ENCODE peak calls at places on chromosomes 6 and 20, in eight cellular contexts. F, O, D, K, C, W, V and P are unnamed samples.

GRCh38 chr20:58088105-58088504 is 140.3 kb downstream of the ANKRD60 start:
- DNase-seq in F (no peak), O (no peak), D (no peak), K (no peak), C (no peak), W (no peak), V (no peak), P (no peak)

GRCh38 chr6:96015791-96016776 is at the start of gene FUT9:
- DNase-seq in F (no peak), O (no peak), D (no peak), K (peak; percentile 53), C (no peak), W (no peak), V (no peak), P (no peak)

GRCh38 chr20:61725145-61725544 is 340.5 kb downstream of the TAF4 start:
- DNase-seq in F (no peak), O (no peak), D (no peak), K (peak; percentile 39), C (no peak), W (no peak), V (no peak), P (no peak)

GRCh38 chr6:25025248-25025918 is 89.6 kb upstream of the RIPOR2 start:
- DNase-seq in F (no peak), O (no peak), D (no peak), K (no peak), C (no peak), W (no peak), V (no peak), P (no peak)

GRCh38 chr6:159257846-159258245 is 88.6 kb downstream of the FNDC1 start:
- DNase-seq in F (no peak), O (no peak), D (no peak), K (no peak), C (no peak), W (no peak), V (no peak), P (no peak)

GRCh38 chr6:141460743-141461484 is 671.8 kb upstream of the GJE1 start:
- DNase-seq in F (no peak), O (no peak), D (no peak), K (no peak), C (no peak), W (no peak), V (no peak), P (no peak)

GRCh38 chr6:13526718-13527668 is 39.6 kb upstream of the GFOD1 start:
- DNase-seq in F (peak; percentile 90), O (no peak), D (no peak), K (no peak), C (no peak), W (peak; percentile 44), V (peak; percentile 33), P (no peak)

GRCh38 chr20:50062006-50062838 is 50.7 kb downstream of the UBE2V1 start:
- DNase-seq in F (no peak), O (no peak), D (no peak), K (no peak), C (no peak), W (no peak), V (no peak), P (no peak)

GRCh38 chr6:45479834-45480696 is 102.3 kb upstream of the SUPT3H start:
- DNase-seq in F (peak; percentile 89), O (no peak), D (no peak), K (no peak), C (peak; percentile 83), W (no peak), V (no peak), P (no peak)

GRCh38 chr20:23938118-23938438 is 50.5 kb downstream of the GGTLC1 start:
- DNase-seq in F (no peak), O (no peak), D (no peak), K (no peak), C (no peak), W (no peak), V (no peak), P (no peak)

GRCh38 chr6:26251354-26252081 is 113.5 kb upstream of the BTN3A2 start:
- DNase-seq in F (peak; percentile 98), O (peak; percentile 52), D (peak; percentile 58), K (no peak), C (peak; percentile 90), W (no peak), V (no peak), P (peak; percentile 35)

GRCh38 chr6:26065952-26066380 is 21.3 kb upstream of the HFE start:
- DNase-seq in F (peak; percentile 88), O (peak; percentile 57), D (peak; percentile 37), K (no peak), C (peak; percentile 94), W (peak; percentile 45), V (no peak), P (peak; percentile 59)

GRCh38 chr20:2282181-2282580 is 13.6 kb upstream of the TGM3 start:
- DNase-seq in F (no peak), O (no peak), D (no peak), K (no peak), C (no peak), W (no peak), V (no peak), P (no peak)

GRCh38 chr20:3794701-3795420 is 1.2 kb upstream of the CDC25B start:
- DNase-seq in F (no peak), O (no peak), D (no peak), K (no peak), C (no peak), W (no peak), V (no peak), P (no peak)

GRCh38 chr6:12472601-12473038 is 182.5 kb downstream of the EDN1 start:
- DNase-seq in F (no peak), O (no peak), D (no peak), K (peak; percentile 87), C (no peak), W (peak; percentile 68), V (no peak), P (no peak)

GRCh38 chr20:62246872-62247652 is 8.7 kb downstream of the OSBPL2 start:
- DNase-seq in F (no peak), O (no peak), D (no peak), K (no peak), C (no peak), W (peak; percentile 69), V (no peak), P (no peak)

GRCh38 chr6:132227937-132228336 is 173.3 kb downstream of the MOXD1 start:
- DNase-seq in F (no peak), O (no peak), D (no peak), K (no peak), C (peak; percentile 83), W (no peak), V (no peak), P (no peak)

GRCh38 chr6:7255918-7256317 is 57.1 kb downstream of the SSR1 start:
- DNase-seq in F (no peak), O (no peak), D (no peak), K (no peak), C (no peak), W (no peak), V (no peak), P (no peak)

GRCh38 chr6:44966449-44967091 is 361.6 kb upstream of the RUNX2 start:
- DNase-seq in F (peak; percentile 27), O (no peak), D (no peak), K (no peak), C (peak; percentile 56), W (no peak), V (no peak), P (no peak)

GRCh38 chr6:110682460-110682853 is 132.8 kb downstream of the CDK19 start:
- DNase-seq in F (peak; percentile 93), O (peak; percentile 72), D (peak; percentile 51), K (no peak), C (peak; percentile 89), W (no peak), V (peak; percentile 45), P (peak; percentile 70)

GRCh38 chr20:1291191-1291741 is 25.2 kb downstream of the SNPH start:
- DNase-seq in F (no peak), O (no peak), D (no peak), K (no peak), C (no peak), W (no peak), V (no peak), P (no peak)

GRCh38 chr6:108168026-108168463 is 2.2 kb downstream of the NR2E1 start:
- DNase-seq in F (no peak), O (no peak), D (no peak), K (no peak), C (no peak), W (no peak), V (no peak), P (no peak)

GRCh38 chr6:82744286-82745015 is 321.2 kb downstream of the UBE3D start:
- DNase-seq in F (no peak), O (no peak), D (no peak), K (no peak), C (no peak), W (no peak), V (no peak), P (no peak)

GRCh38 chr20:51767018-51767866 is 948 bp downstream of the ATP9A start:
- DNase-seq in F (no peak), O (no peak), D (peak; percentile 25), K (peak; percentile 89), C (peak; percentile 51), W (peak; percentile 70), V (peak; percentile 41), P (peak; percentile 14)